ENCODE peak calls at places on chromosomes 2 and 18, in five cellular contexts. U is iPS DF 6.9; N is esophagus squamous epithelium; V is AG04449; Q is CD8-positive, alpha-beta T cell. L is an unnamed sample.

GRCh38 chr2:190535586-190535985 is 1.1 kb upstream of the NEMP2 start:
- DNase-seq in N (no peak), U (no peak), Q (no peak), V (no peak), L (no peak)

GRCh38 chr18:59631583-59632181 is 65.5 kb downstream of the CCBE1 start:
- DNase-seq in V (no peak), Q (no peak), U (peak), N (no peak), L (peak)

GRCh38 chr2:25401307-25402021 is 59.7 kb upstream of the DNMT3A start:
- DNase-seq in V (no peak), N (no peak), U (no peak), Q (no peak), L (no peak)

GRCh38 chr18:23943903-23944624 is 70.5 kb upstream of the TTC39C start:
- DNase-seq in N (no peak), U (no peak), V (peak), Q (no peak), L (no peak)

GRCh38 chr18:7593194-7593819 is 26.2 kb downstream of the PTPRM start:
- DNase-seq in V (no peak), N (no peak), Q (no peak), U (no peak), L (no peak)

GRCh38 chr18:48676346-48676745 is 137.5 kb downstream of the CTIF start:
- DNase-seq in V (no peak), N (no peak), Q (no peak), U (no peak), L (no peak)

GRCh38 chr2:173354073-173354600 is 535 bp upstream of the CDCA7 start:
- DNase-seq in N (no peak), Q (no peak), U (no peak), V (no peak), L (no peak)

GRCh38 chr18:35778850-35779634 is 193.4 kb upstream of the RMP24 start:
- DNase-seq in N (no peak), Q (no peak), V (no peak), U (no peak), L (no peak)

GRCh38 chr2:192499476-192499875 is 304.7 kb upstream of the TMEFF2 start:
- DNase-seq in V (no peak), N (no peak), U (no peak), Q (no peak), L (no peak)

GRCh38 chr2:236823230-236823629 is 253.6 kb downstream of the ACKR3 start:
- DNase-seq in Q (no peak), V (no peak), N (no peak), U (no peak), L (no peak)

GRCh38 chr2:143321994-143322393 is 192.8 kb downstream of the ARHGAP15 start:
- DNase-seq in U (no peak), Q (no peak), N (no peak), V (no peak), L (no peak)

GRCh38 chr18:54647176-54647575 is 56.1 kb downstream of the DYNAP start:
- DNase-seq in Q (no peak), V (no peak), U (peak), N (no peak), L (no peak)

GRCh38 chr2:176075476-176075875 is 8.3 kb downstream of the EVX2 start:
- DNase-seq in U (no peak), N (no peak), V (no peak), Q (no peak), L (no peak)

GRCh38 chr18:75162467-75162866 is 46.5 kb downstream of the PTGR3 start:
- DNase-seq in V (no peak), U (no peak), N (no peak), Q (no peak), L (no peak)

GRCh38 chr2:161032635-161033034 is 127.6 kb upstream of the TANK start:
- DNase-seq in U (no peak), N (no peak), Q (no peak), V (no peak), L (no peak)

GRCh38 chr2:121748202-121748601 is 7.2 kb upstream of the TSN start:
- DNase-seq in V (no peak), N (no peak), U (no peak), Q (no peak), L (no peak)

GRCh38 chr2:42101641-42102605 is 54.1 kb downstream of the PKDCC start:
- DNase-seq in V (peak), N (peak), U (no peak), Q (peak), L (no peak)

GRCh38 chr18:37393221-37393828 is 172.3 kb downstream of the CELF4 start:
- DNase-seq in Q (no peak), N (no peak), U (no peak), V (no peak), L (no peak)

GRCh38 chr2:134738150-134738865 is 19.5 kb upstream of the TMEM163 start:
- DNase-seq in Q (no peak), V (no peak), U (no peak), N (no peak), L (no peak)

GRCh38 chr2:107411267-107411666 is 415.4 kb upstream of the RGPD4 start:
- DNase-seq in V (no peak), N (no peak), Q (no peak), U (no peak), L (no peak)

L was measured in H1.